ENCODE peak calls at places on chromosomes 4 and X, in four cellular contexts. I, H, A and U are unnamed samples. For H3K4me1, the result is how much of the 10 kb centered on the place peaks cover.

GRCh38 chr4:37908488-37909343 is 17.8 kb downstream of the TBC1D1 start:
- DNase-seq in I (no peak), H (no peak), A (peak), U (no peak)

GRCh38 chrX:94914235-94914634 is 1240.2 kb downstream of the FAM133A start:
- DNase-seq in I (no peak), H (no peak), A (no peak), U (no peak)

GRCh38 chr4:93832097-93832496 is 3.5 kb downstream of the ATOH1 start:
- DNase-seq in I (no peak), H (no peak), A (no peak), U (no peak)

GRCh38 chr4:139684351-139684750 is 18.7 kb downstream of the MGST2 start:
- DNase-seq in I (no peak), H (no peak), A (no peak), U (no peak)

GRCh38 chrX:110045421-110045820 is 42.5 kb downstream of the TMEM164 start:
- DNase-seq in I (no peak), H (no peak), A (no peak), U (no peak)

GRCh38 chr4:7892212-7893019 is 47.2 kb downstream of the AFAP1 start:
- DNase-seq in I (no peak), H (peak), A (no peak), U (no peak)

GRCh38 chr4:4666693-4667642 is 125.1 kb upstream of the STX18 start:
- DNase-seq in I (no peak), H (no peak), A (no peak), U (no peak)

GRCh38 chrX:11664211-11664888 is 1.4 kb downstream of the ARHGAP6 start:
- DNase-seq in I (no peak), H (no peak), A (peak), U (no peak)

GRCh38 chrX:34437586-34437985 is 219.5 kb downstream of the TMEM47 start:
- DNase-seq in I (no peak), H (no peak), A (peak), U (no peak)

GRCh38 chrX:87941841-87942240 is 424.2 kb downstream of the KLHL4 start:
- DNase-seq in I (no peak), H (no peak), A (no peak), U (no peak)

GRCh38 chr4:123455360-123455759 is 58.8 kb downstream of the SPRY1 start:
- DNase-seq in I (no peak), H (no peak), A (no peak), U (no peak)

GRCh38 chrX:26254436-26254835 is 38.5 kb downstream of the MAGEB5 start:
- DNase-seq in I (no peak), H (no peak), A (no peak), U (no peak)

GRCh38 chr4:73257242-73257994 is 1.2 kb downstream of the ANKRD17 start:
- DNase-seq in I (peak), H (peak), A (peak), U (peak)

GRCh38 chr4:73259552-73260140 is 1.0 kb upstream of the ANKRD17 start:
- DNase-seq in I (no peak), H (no peak), A (no peak), U (no peak)

GRCh38 chr4:73257995-73258667 is 467 bp downstream of the ANKRD17 start:
- DNase-seq in I (no peak), H (peak), A (peak), U (peak)

GRCh38 chr4:73258668-73259551 is at the start of gene ANKRD17:
- DNase-seq in I (peak), H (peak), A (peak), U (peak)
- TF ChIP-seq POLR2A in I (peak), H (peak), A (peak), U (peak)

GRCh38 chrX:69746051-69746450 is 130.1 kb downstream of the EDA start:
- DNase-seq in I (no peak), H (no peak), A (no peak), U (no peak)
- H3K4me1 ChIP-seq in I (under half), H (under half), A (under half), U (under half)

GRCh38 chr4:158209825-158210807 is at the start of gene TMEM144:
- DNase-seq in I (peak), H (peak), A (peak), U (peak)

GRCh38 chr4:158208931-158209640 is 1.2 kb upstream of the TMEM144 start:
- DNase-seq in I (no peak), H (no peak), A (no peak), U (no peak)

GRCh38 chr4:158211288-158211687 is 1.0 kb downstream of the TMEM144 start:
- DNase-seq in I (no peak), H (peak), A (no peak), U (no peak)
- H3K4me3 ChIP-seq in I (peak), H (peak), A (no peak), U (no peak)

DNA sequence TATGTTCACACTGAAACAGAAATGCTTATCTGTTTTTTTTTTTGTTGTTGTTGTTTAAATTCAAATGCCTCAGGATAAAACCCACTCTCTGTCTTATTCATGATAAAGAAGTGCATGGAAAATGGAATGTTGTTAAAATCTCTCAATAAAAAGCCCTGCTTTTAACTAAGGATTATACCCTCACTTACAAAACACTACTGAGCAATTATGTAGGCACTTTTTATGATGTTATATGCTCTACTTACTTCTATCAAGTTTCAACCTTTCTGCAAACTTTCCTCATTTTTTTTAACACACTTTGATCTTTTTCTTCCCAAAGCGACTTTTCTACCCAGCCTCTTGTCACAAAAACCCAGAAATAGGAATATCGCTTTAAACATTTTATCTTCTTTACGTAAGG is 26.5 kb downstream of the SLIT2 start:
- DNase-seq in I (no peak), H (no peak), A (no peak), U (no peak)
- TF ChIP-seq POLR2A in I (no peak), H (no peak), A (no peak), U (no peak)

DNA sequence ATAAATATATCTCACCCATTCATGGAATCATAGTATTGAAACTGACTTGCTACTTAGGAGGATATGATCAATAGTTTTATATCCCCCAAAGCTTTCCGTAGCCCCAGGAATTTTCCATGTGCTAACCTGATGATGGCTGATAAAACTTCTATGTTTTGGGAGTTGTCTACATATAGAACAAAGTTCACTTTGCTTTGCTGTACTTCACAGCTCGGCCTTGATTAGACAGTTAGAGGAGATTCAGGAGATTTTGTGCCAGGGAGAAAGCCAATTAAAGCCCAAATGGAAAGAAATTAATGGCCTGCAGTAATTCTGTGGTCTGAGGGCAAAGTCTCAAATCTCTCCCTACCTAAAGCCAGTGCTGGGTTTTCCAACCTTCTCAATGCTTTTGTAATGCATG is 114.9 kb upstream of the SLC34A2 start:
- DNase-seq in I (no peak), H (no peak), A (no peak), U (no peak)
- H3K4me1 ChIP-seq in I (under half), H (under half), A (under half), U (under half)

GRCh38 chrX:23773601-23774175 is 9.3 kb upstream of the SAT1 start:
- DNase-seq in I (no peak), H (no peak), A (no peak), U (no peak)
- H3K4me3 ChIP-seq in I (no peak), H (no peak), A (no peak), U (peak)

GRCh38 chrX:71118985-71119535 is 664 bp downstream of the MED12 start:
- DNase-seq in I (no peak), H (no peak), A (no peak), U (no peak)

GRCh38 chrX:71117358-71117757 is 1.0 kb upstream of the MED12 start:
- DNase-seq in I (no peak), H (no peak), A (no peak), U (no peak)

DNA sequence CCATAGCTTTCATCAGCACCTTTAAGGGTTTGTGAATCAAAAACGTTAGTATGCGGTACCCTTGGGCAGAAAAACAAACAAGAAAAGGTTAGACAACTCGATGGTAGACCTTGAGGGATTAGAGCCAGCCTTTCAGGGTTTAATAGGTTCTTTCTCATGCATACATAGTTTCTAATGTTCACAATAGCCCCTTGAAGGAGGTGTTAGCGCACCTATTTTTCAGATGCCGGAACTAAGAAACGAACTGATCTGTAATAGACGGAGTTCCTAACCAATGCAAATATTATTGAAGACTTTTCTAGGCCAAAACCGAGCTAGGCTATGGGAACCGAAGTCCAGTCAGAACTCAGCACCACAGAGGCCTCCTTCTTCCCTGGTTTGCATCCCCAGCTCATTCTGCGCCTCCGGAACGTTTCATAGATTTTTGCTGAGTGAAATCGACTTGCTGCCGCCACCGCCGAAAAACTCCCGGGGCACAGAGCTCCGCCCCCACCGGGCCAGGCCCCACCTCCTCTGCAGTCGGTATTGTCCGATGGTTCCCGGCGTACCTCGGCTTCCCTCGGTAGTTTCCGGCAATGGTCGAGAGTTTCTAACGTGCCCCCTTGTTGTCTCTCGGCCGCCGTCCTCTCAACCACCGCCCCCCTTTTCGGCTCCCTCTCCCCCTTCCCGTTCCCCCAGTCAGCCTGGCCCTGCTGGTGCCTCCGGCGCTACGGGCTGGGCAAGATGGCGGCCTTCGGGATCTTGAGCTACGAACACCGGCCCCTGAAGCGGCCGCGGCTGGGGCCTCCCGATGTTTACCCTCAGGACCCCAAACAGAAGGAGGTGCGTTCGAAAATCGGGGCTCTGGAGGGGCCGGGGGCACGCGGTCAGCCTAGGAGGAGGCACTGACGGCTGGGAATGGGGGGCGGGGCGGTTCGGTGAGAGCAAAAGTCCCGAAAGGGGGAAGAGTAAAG is at the start of gene MED12:
- DNase-seq in I (peak), H (peak), A (peak), U (peak)
- TF ChIP-seq POLR2A in I (no peak), H (peak), A (peak), U (no peak)

GRCh38 chrX:107714196-107714811 is 61.3 kb downstream of the TSC22D3 start:
- DNase-seq in I (no peak), H (no peak), A (no peak), U (no peak)
- H3K4me1 ChIP-seq in I (half or more), H (half or more), A (under half), U (under half)

DNA sequence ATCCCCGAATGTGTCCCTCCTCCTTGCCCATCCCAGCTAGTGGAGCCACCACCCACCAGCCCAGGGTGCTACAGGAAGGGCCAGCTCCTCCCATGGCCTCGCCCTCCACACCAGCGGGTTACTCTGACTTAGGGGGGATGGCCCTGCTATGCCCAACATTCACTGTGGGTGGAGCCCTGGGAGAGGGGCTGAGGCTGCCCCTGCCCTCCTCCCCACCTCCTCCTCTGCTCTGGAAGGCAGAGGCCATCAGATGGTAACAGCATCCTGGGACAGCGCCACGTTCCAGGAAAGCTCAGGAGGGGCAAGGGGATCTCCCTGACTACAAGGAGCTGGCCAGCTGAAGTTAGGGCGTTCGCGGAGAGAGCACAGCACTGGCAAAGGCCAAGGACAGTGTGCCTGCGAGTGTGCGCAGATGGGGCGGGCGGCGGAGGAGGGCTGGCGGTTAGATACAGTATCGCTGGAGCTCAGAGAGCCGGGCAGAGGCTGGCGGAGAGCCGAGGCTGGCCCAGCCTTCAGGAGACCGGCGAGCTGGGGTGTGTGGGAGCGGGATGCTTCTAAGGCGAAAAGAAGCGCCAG is 1.5 kb downstream of the JAKMIP1 start:
- DNase-seq in I (no peak), H (peak), A (no peak), U (no peak)
- H3K4me3 ChIP-seq in I (peak), H (peak), A (no peak), U (no peak)